ENCODE peak calls at places on chromosomes 11 and 22, in ten cellular contexts. S is tibial artery, H is lower leg skin, F is body of pancreas, J is fibroblast of mammary gland, B is choroid plexus epithelial cell, T is gastrocnemius medialis, W is psoas muscle, N is AG09309, Y is brain microvascular endothelial cell. Z is an unnamed sample.
A peak's percentile ranks its signal among the peaks of the same experiment; 100 is the strongest.

GRCh38 chr11:65223031-65223430 is 38.7 kb upstream of the POLA2 start:
- DNase-seq in S (no peak), H (no peak), F (no peak), J (no peak), B (no peak), T (no peak), W (no peak), N (no peak), Y (no peak), Z (no peak)

GRCh38 chr11:2921742-2922493 is 7.3 kb downstream of the PHLDA2 start:
- DNase-seq in S (no peak), H (no peak), F (no peak), J (no peak), B (no peak), T (no peak), W (no peak), N (no peak), Y (no peak), Z (no peak)

GRCh38 chr11:44901782-44902181 is 48.9 kb downstream of the TP53I11 start:
- DNase-seq in S (no peak), H (no peak), F (no peak), J (no peak), B (no peak), T (no peak), W (no peak), N (no peak), Y (no peak), Z (no peak)

GRCh38 chr22:31272522-31273446 is 19.5 kb downstream of the PIK3IP1 start:
- DNase-seq in S (peak; percentile 77), H (no peak), F (peak; percentile 64), J (peak; percentile 68), B (peak; percentile 84), T (peak; percentile 29), W (no peak), N (no peak), Y (peak; percentile 50), Z (peak; percentile 82)

GRCh38 chr11:129828301-129828836 is 12.7 kb downstream of the TMEM45B start:
- DNase-seq in S (no peak), H (no peak), F (peak; percentile 43), J (no peak), B (no peak), T (no peak), W (no peak), N (no peak), Y (no peak), Z (peak; percentile 38)

GRCh38 chr22:39244496-39245129 is at the start of gene PDGFB:
- DNase-seq in S (no peak), H (no peak), F (peak; percentile 47), J (no peak), B (no peak), T (no peak), W (peak; percentile 68), N (no peak), Y (no peak), Z (peak; percentile 48)

GRCh38 chr11:35943761-35944502 is at the start of gene LDLRAD3:
- DNase-seq in S (peak; percentile 87), H (peak; percentile 96), F (peak; percentile 76), J (peak; percentile 87), B (peak; percentile 93), T (peak; percentile 74), W (peak; percentile 91), N (peak; percentile 28), Y (peak; percentile 86), Z (peak; percentile 91)

GRCh38 chr11:62922653-62923371 is 1.6 kb upstream of the CHRM1 start:
- DNase-seq in S (no peak), H (no peak), F (no peak), J (peak; percentile 30), B (no peak), T (no peak), W (peak; percentile 44), N (no peak), Y (no peak), Z (peak; percentile 14)

GRCh38 chr11:7640826-7641225 is 32.5 kb downstream of the CYB5R2 start:
- DNase-seq in S (no peak), H (peak; percentile 52), F (no peak), J (no peak), B (no peak), T (no peak), W (no peak), N (no peak), Y (no peak), Z (no peak)

GRCh38 chr22:42673898-42674390 is 24.8 kb upstream of the CYB5R3 start:
- DNase-seq in S (no peak), H (no peak), F (no peak), J (peak; percentile 28), B (peak; percentile 24), T (no peak), W (no peak), N (no peak), Y (no peak), Z (peak; percentile 69)

DNA sequence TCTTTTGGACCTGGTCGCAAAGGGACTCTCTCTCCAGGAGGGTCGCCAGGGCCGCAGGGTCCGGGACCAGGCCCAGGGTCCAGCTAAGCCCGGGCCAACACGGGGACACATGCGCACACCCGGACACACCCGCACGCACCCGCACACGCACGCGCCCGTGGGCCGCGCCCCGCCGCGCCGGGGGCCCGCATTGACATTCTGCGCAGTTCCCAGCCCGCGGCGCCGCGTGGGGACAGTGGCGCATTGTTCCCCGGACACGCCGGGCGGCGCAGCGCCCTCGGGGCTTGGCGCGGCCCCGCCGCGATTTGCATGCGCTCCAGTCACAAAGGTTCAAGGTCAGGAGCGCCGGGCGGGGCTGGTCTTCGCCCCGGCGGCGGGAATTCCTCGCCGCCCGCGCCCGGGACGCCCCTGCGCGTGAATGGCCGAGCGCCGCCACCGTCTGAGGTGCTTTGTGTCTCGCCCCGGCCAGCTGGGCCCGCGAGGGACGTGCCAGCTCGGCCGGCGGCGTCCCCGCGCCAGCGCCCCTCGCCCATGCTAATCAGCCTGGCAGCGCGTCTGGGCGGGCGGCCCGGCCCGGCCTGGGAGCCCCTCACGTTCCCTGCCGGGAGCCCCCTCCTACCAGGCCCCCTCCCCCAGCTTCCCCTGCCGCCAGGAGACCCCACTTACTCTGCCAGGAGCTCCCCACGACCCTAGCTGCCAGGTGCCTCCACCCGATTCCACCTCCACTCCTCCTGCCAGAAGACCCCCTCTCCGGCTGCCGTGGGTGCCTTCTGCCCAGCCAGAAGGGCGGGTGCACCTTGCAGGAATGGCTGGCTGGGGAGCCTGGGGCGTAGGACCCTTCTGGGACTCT is 50.5 kb upstream of the WNT7B start:
- DNase-seq in S (peak; percentile 85), H (no peak), F (peak; percentile 83), J (no peak), B (no peak), T (no peak), W (peak; percentile 88), N (no peak), Y (no peak), Z (no peak)
- TF ChIP-seq CTCF in S (peak; percentile 27), H (no peak), F (peak; percentile 20), J (no peak), B (no peak), T (peak; percentile 31), W (peak; percentile 17), N (no peak), Y (no peak), Z (no peak)

DNA sequence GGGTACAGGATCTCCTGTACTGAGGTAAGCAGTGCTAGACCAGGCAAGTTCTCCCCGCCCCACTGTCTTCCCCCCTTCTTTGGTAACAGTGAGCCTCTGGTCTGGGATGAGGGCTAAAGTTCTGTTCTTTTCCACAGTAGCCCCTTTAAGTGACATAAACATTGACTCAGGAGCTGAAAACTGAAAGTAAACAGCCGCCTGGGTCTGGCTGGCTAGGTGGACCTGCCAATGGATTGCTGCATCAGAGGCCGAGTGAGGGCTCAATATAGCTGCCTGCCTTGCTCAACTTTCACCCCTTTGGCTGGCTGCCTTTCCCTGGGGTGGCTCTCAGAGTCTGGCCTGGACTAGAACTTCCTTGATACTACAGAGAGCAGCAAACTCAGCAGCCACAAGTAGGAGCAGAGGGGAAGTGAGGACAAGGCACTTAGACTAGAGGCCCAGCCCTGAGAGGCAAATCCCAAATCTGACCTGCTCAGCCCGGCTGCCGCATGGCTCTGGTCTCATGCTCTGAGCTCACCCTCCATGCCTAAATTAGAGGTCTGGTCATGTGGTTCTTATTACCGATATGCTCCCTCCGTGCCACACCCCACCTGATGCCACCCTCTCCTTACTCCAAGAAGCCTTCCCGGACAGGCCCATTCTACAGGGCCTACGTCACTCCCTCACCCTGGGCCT is 9.6 kb upstream of the UCP3 start:
- DNase-seq in S (peak; percentile 97), H (peak; percentile 97), F (peak; percentile 90), J (peak; percentile 96), B (peak; percentile 96), T (peak; percentile 94), W (peak; percentile 98), N (peak; percentile 59), Y (peak; percentile 41), Z (peak; percentile 91)
- H3K4me3 ChIP-seq in S (no peak overlapping the region), H (no peak overlapping the region), F (no peak overlapping the region), J (no peak overlapping the region), B (no peak overlapping the region), T (peak overlapping the region; percentile 34), W (peak overlapping the region; percentile 47), N (no peak overlapping the region), Y (no peak overlapping the region), Z (no peak overlapping the region)

GRCh38 chr22:37199839-37200161 is 11.8 kb upstream of the C1QTNF6 start:
- DNase-seq in S (no peak), H (no peak), F (no peak), J (no peak), B (no peak), T (no peak), W (no peak), N (no peak), Y (no peak), Z (no peak)
- TF ChIP-seq CTCF in S (no peak), H (no peak), F (no peak), J (no peak), B (no peak), T (peak; percentile 1), W (no peak), N (no peak), Y (no peak), Z (no peak)

GRCh38 chr22:44885806-44886360 is 123.9 kb downstream of the PHF21B start:
- DNase-seq in S (peak; percentile 51), H (peak; percentile 54), F (no peak), J (no peak), B (no peak), T (no peak), W (no peak), N (no peak), Y (no peak), Z (no peak)
- H3K4me3 ChIP-seq in S (no peak overlapping the region), H (no peak overlapping the region), F (no peak overlapping the region), J (no peak overlapping the region), B (no peak overlapping the region), T (no peak overlapping the region), W (no peak overlapping the region), N (no peak overlapping the region), Y (no peak overlapping the region), Z (no peak overlapping the region)

GRCh38 chr22:48576333-48577013 is 1251.2 kb downstream of the BRD1 start:
- DNase-seq in S (no peak), H (no peak), F (no peak), J (no peak), B (no peak), T (no peak), W (peak; percentile 19), N (no peak), Y (no peak), Z (no peak)
- TF ChIP-seq CTCF in S (peak; percentile 19), H (no peak), F (peak; percentile 23), J (no peak), B (no peak), T (no peak), W (peak; percentile 24), N (peak; percentile 14), Y (peak; percentile 12), Z (no peak)